ENCODE peak calls at places on chromosomes 11 and 22, in seven cellular contexts. F is HCEC 1CT; S is kidney tubule cell; K is activated CD4-positive, alpha-beta T cell treated with anti-CD3 and anti-CD28 coated beads, Interleukin-2, amount 50 U/mL, for 24 hours; Z is fibroblast of the conjunctiva; Q is non-pigmented ciliary epithelial cell; D is left ventricle myocardium inferior. W is an unnamed sample.

GRCh38 chr11:94832604-94833238 is 64.6 kb downstream of the AMOTL1 start:
- DNase-seq in S (peak), K (no peak), D (no peak), Z (no peak), F (no peak), Q (no peak), W (no peak)

GRCh38 chr11:380996-381395 is 11.7 kb downstream of the B4GALNT4 start:
- DNase-seq in D (no peak), Z (no peak), F (no peak), Q (no peak), S (no peak), K (no peak), W (no peak)

GRCh38 chr11:92306966-92307504 is 82.4 kb downstream of the FAT3 start:
- DNase-seq in Z (no peak), Q (no peak), S (no peak), D (no peak), K (no peak), F (no peak), W (no peak)

GRCh38 chr22:38754247-38755154 is 1.3 kb downstream of the SUN2 start:
- DNase-seq in F (peak), S (peak), D (peak), Z (peak), Q (no peak), K (no peak), W (peak)

GRCh38 chr11:78802058-78802633 is 227.5 kb upstream of the NARS2 start:
- DNase-seq in D (no peak), Q (no peak), Z (no peak), F (no peak), K (no peak), S (peak), W (peak)

GRCh38 chr22:50081426-50082196 is 3.6 kb downstream of the MLC1 start:
- DNase-seq in F (no peak), Z (no peak), K (no peak), Q (no peak), D (no peak), S (no peak), W (no peak)

GRCh38 chr11:34158661-34159060 is 53.2 kb downstream of the NAT10 start:
- DNase-seq in D (no peak), F (no peak), Z (no peak), K (no peak), Q (no peak), S (no peak), W (peak)

GRCh38 chr11:2943711-2944118 is 14.5 kb upstream of the PHLDA2 start:
- DNase-seq in K (no peak), Z (no peak), F (no peak), D (no peak), S (peak), Q (no peak), W (peak)

GRCh38 chr11:35893796-35894475 is 49.9 kb upstream of the LDLRAD3 start:
- DNase-seq in F (no peak), S (peak), D (no peak), Q (no peak), K (no peak), Z (peak), W (no peak)

GRCh38 chr11:125224391-125225015 is 60.0 kb downstream of the PKNOX2 start:
- DNase-seq in K (no peak), D (no peak), F (peak), S (no peak), Z (peak), Q (no peak), W (peak)

GRCh38 chr11:127195791-127196190 is 195.2 kb upstream of the KIRREL3 start:
- DNase-seq in S (no peak), K (no peak), D (no peak), Q (no peak), Z (no peak), F (no peak), W (no peak)

GRCh38 chr11:76698321-76699043 is 27.9 kb upstream of the LRRC32 start:
- DNase-seq in D (no peak), Q (no peak), K (no peak), Z (peak), F (no peak), S (no peak), W (no peak)

GRCh38 chr11:100712618-100713017 is 25.5 kb downstream of the ARHGAP42 start:
- DNase-seq in D (no peak), Z (no peak), K (no peak), Q (no peak), F (no peak), S (peak), W (no peak)

GRCh38 chr22:37121887-37122591 is 12.5 kb upstream of the TMPRSS6 start:
- DNase-seq in D (no peak), K (peak), Z (no peak), F (no peak), Q (no peak), S (peak), W (no peak)

GRCh38 chr11:30889116-30889765 is 303.1 kb upstream of the MPPED2 start:
- DNase-seq in K (no peak), S (peak), Z (no peak), D (no peak), F (no peak), Q (peak), W (no peak)

GRCh38 chr22:26892401-26893033 is 235.1 kb downstream of the MIAT start:
- DNase-seq in F (no peak), K (no peak), D (no peak), S (peak), Z (no peak), Q (no peak), W (no peak)